ENCODE peak calls at places on chromosomes 2 and 18, in seven cellular contexts. X is activated T-cell treated with anti-CD3 and anti-CD28 coated beads for 1 hour, C is mesendoderm, G is anterior cingulate cortex, Y is A549, Q is NCI-H1436, Z is endothelial cell. O is an unnamed sample.

GRCh38 chr18:79197531-79197930 is 128.3 kb downstream of the ATP9B start:
- DNase-seq in X (no peak), C (no peak), G (no peak), Y (no peak), Q (peak; percentile 54), Z (no peak), O (peak; percentile 97)

GRCh38 chr18:10838594-10838993 is 310.8 kb downstream of the PIEZO2 start:
- DNase-seq in X (no peak), C (no peak), G (no peak), Y (no peak), Q (no peak), Z (no peak), O (no peak)

GRCh38 chr18:61765097-61765496 is 127.7 kb downstream of the RNF152 start:
- DNase-seq in X (no peak), C (peak; percentile 47), G (no peak), Y (no peak), Q (no peak), Z (no peak), O (no peak)

GRCh38 chr2:218028189-218028495 is 25.3 kb upstream of the TNS1 start:
- DNase-seq in X (no peak), C (no peak), G (no peak), Y (no peak), Q (no peak), Z (no peak), O (no peak)

GRCh38 chr18:7626922-7627440 is 59.9 kb downstream of the PTPRM start:
- DNase-seq in X (no peak), C (peak; percentile 88), G (no peak), Y (peak; percentile 62), Q (no peak), Z (peak; percentile 14), O (no peak)

GRCh38 chr2:8090748-8091700 is 590.8 kb upstream of the ID2 start:
- DNase-seq in X (no peak), C (peak; percentile 57), G (no peak), Y (peak; percentile 8), Q (peak; percentile 54), Z (no peak), O (no peak)

GRCh38 chr18:1539276-1539675 is 634.6 kb downstream of the ADCYAP1 start:
- DNase-seq in X (no peak), C (no peak), G (no peak), Y (no peak), Q (no peak), Z (no peak), O (no peak)

GRCh38 chr18:32470136-32470712 is 458 bp downstream of the GAREM1 start:
- DNase-seq in X (no peak), C (peak; percentile 40), G (peak; percentile 44), Y (peak; percentile 12), Q (no peak), Z (peak; percentile 46), O (no peak)

GRCh38 chr2:27724905-27725693 is 46.4 kb upstream of the MRPL33 start:
- DNase-seq in X (no peak), C (no peak), G (no peak), Y (no peak), Q (no peak), Z (no peak), O (no peak)

GRCh38 chr2:7102831-7103230 is 185.6 kb downstream of the RNF144A start:
- DNase-seq in X (no peak), C (no peak), G (no peak), Y (no peak), Q (no peak), Z (no peak), O (no peak)

GRCh38 chr18:72470391-72470790 is 73.8 kb downstream of the CBLN2 start:
- DNase-seq in X (no peak), C (no peak), G (no peak), Y (no peak), Q (no peak), Z (no peak), O (no peak)

GRCh38 chr2:15730545-15731212 is 139.0 kb downstream of the DDX1 start:
- DNase-seq in X (no peak), C (peak; percentile 60), G (peak; percentile 87), Y (peak; percentile 85), Q (no peak), Z (no peak), O (no peak)

GRCh38 chr2:106859498-106859897 is 26.5 kb downstream of the ST6GAL2 start:
- DNase-seq in X (no peak), C (peak; percentile 33), G (no peak), Y (no peak), Q (no peak), Z (no peak), O (no peak)

GRCh38 chr2:195312662-195313061 is 344.4 kb upstream of the SLC39A10 start:
- DNase-seq in X (no peak), C (peak; percentile 34), G (no peak), Y (no peak), Q (no peak), Z (no peak), O (no peak)

GRCh38 chr18:36451454-36452251 is 154.1 kb downstream of the FHOD3 start:
- DNase-seq in X (no peak), C (no peak), G (no peak), Y (no peak), Q (no peak), Z (no peak), O (no peak)